ENCODE peak calls at places on chromosomes 6 and 20, in six cellular contexts. Q is transverse colon, X is suprapubic skin, T is upper lobe of left lung, S is stomach, K is sigmoid colon. J is an unnamed sample.

GRCh38 chr6:34154668-34155447 is 9.0 kb upstream of the GRM4 start:
- DNase-seq in X (peak; percentile 60), Q (peak; percentile 53), S (peak; percentile 57), K (peak; percentile 69), T (peak; percentile 31), J (no peak)

GRCh38 chr20:38617011-38617829 is 15.6 kb downstream of the ARHGAP40 start:
- DNase-seq in K (no peak), X (no peak), T (no peak), Q (no peak), S (no peak), J (no peak)

GRCh38 chr20:47681977-47682812 is 103.1 kb downstream of the SULF2 start:
- DNase-seq in X (no peak), T (peak; percentile 45), S (no peak), Q (no peak), K (peak; percentile 85), J (no peak)

GRCh38 chr6:42404494-42404893 is 47.2 kb downstream of the TRERF1 start:
- DNase-seq in Q (peak; percentile 69), K (no peak), S (peak; percentile 45), T (peak; percentile 53), X (no peak), J (no peak)

GRCh38 chr20:18361678-18362077 is 73.4 kb downstream of the ZNF133 start:
- DNase-seq in T (no peak), S (no peak), K (no peak), X (no peak), Q (no peak), J (no peak)

GRCh38 chr6:74927299-74927698 is 278.6 kb downstream of the COL12A1 start:
- DNase-seq in T (no peak), S (no peak), X (no peak), Q (no peak), K (no peak), J (no peak)

GRCh38 chr6:137044366-137045220 is at the start of gene IL20RA:
- DNase-seq in X (peak; percentile 65), T (peak; percentile 32), K (peak; percentile 69), S (peak; percentile 54), Q (peak; percentile 35), J (no peak)

GRCh38 chr6:4723383-4723782 is 52.8 kb upstream of the CDYL start:
- DNase-seq in X (no peak), T (no peak), K (no peak), S (no peak), Q (no peak), J (no peak)

GRCh38 chr6:107059606-107060005 is 31.6 kb downstream of the MTRES1 start:
- DNase-seq in T (no peak), K (no peak), S (no peak), Q (no peak), X (no peak), J (no peak)

GRCh38 chr20:62571667-62572344 is 70.5 kb upstream of the SLCO4A1 start:
- DNase-seq in T (no peak), Q (no peak), K (no peak), S (no peak), X (no peak), J (no peak)

GRCh38 chr6:166365221-166365620 is 17.5 kb downstream of the MPC1 start:
- DNase-seq in X (no peak), S (no peak), Q (no peak), T (no peak), K (no peak), J (no peak)

GRCh38 chr6:91166271-91166670 is 579.4 kb upstream of the MAP3K7 start:
- DNase-seq in T (no peak), X (no peak), Q (no peak), S (no peak), K (no peak), J (no peak)

DNA sequence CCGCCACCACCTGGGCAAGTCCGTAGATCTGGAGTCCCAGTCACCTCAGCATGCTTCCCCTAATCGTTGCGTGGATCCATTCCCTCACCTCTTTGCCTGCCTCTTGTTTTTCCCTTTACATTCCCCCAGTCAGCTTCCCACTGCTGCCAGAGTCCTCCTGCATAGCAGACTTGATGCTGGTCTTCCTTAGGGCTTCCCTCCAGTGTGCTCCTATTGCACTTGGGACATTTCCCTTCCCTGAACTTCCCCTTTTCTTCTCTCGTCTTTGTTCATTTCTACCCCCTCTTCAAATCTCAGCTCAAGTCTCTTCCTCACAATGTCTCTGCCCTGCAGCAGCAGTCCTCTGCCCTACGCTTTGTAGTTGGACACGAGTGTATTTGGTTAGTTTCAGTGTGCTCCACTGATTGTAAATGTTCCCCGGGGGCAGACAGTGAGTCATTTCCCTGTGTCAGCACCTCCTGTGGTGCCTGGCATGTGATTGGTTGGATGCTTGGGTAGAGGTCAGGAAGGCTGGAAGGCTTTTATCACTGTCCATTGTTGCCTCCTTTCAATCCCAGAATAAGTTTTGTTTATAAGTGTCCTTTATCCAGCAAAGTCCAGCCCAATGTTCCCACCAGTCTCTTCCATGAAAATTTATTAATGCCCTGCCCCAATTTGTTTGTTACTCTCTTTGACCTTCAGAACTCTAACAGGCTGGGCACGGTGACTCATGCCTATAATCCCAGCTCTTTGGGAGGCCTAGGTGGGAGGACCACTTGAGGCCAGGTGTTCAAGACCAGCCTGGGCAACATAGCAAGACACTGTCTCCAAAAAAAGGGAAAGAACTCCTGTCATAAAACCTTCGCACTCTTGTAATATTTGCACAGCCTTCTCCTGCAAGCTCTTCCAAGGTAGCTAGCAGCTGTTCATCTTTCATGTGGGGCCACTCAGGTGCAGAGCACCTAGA is 38.3 kb downstream of the FAM120B start:
- DNase-seq in S (no peak), K (no peak), Q (no peak), X (no peak), T (peak; percentile 56), J (no peak)
- TF ChIP-seq POLR2AphosphoS5 in S (no peak), K (no peak), Q (no peak), X (no peak), T (peak; percentile 67), J (peak; percentile 24)

DNA sequence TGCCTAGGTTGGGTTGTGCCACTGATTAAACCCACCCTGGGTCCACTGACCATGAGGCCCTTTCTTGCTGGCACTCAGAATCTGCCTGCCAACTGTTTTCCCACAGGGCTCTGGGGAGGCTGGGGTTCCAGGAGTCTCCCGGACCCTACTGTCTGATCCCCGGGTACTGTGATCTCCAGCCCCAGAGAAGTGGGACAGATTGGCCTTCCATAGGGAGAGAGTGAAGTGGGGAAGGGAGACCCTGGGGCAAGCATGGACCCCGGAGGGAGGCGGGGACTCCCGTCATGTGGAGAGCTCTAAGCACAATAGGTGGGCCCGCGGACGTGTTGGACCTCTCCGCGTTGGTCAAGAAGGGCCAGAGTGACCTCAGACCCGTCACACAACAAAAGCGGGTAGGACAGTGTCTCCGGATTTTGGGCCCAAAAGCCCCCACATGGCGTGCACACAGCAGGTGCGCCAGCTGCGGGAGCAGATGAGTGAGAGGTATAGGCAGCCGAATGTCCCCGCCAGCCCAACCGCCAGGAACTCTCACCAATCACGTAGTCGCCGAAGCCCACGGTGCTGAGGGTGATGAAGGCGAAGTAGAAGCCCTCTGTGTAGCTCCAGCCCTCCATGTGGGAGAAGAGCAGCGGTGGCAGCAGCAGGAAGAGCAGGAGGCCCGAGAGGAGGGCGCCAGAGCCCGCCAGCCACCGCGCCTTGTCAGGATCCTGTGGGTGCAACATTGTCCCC is 10.6 kb downstream of the KCNK17 start:
- DNase-seq in X (no peak), T (no peak), Q (no peak), S (no peak), K (no peak), J (no peak)
- TF ChIP-seq CTCF in X (no peak), T (no peak), Q (no peak), S (peak; percentile 18), K (no peak), J (no peak)

DNA sequence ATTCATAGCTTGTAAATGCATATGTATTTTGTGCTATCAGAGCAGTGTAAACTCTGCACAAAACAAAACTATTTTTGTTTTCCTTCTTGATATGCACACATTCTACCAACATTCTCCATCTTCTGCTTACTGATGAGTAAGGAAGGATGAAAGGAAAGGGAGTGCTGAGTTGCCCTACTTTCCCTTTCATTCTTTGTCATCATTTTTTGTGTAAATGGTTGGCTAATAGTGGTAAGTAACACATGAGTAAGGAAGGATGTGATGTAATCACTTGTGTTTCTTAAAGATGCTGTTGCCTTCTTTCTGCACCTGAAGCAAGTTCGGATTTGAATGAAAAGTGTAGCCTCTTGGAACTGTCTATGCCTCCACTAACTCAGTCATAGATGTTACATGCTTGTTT is 4.6 kb upstream of the REV3L start:
- DNase-seq in Q (no peak), X (no peak), S (no peak), T (no peak), K (no peak), J (no peak)
- TF ChIP-seq EP300 in Q (no peak), X (no peak), S (no peak), T (no peak), K (no peak), J (no peak)

DNA sequence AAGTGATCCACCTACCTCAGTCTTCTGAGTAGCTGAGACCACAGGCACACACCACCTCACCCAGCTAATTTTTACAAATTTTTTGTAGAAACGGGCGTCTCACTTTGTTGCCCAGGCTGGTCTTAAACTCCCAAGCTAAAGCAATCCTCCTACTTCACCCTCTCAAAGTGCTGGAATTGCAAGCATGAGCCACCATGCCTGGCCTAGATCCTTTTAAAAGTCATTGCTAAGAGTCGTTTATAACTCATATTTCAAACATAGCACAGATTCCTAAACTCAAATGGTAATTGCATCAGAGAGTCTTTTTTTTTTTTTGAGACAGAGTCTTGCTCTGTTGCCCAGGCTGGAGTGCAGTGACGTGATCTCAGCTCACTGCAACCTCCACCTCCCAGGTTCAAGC is 7.7 kb upstream of the SAMHD1 start:
- DNase-seq in K (no peak), X (no peak), T (no peak), S (no peak), Q (no peak), J (no peak)
- TF ChIP-seq POLR2AphosphoS5 in K (no peak), X (no peak), T (no peak), S (no peak), Q (no peak), J (no peak)

GRCh38 chr6:127547909-127548649 is 28.9 kb upstream of the C6orf58 start:
- DNase-seq in T (no peak), S (no peak), Q (no peak), X (no peak), K (no peak), J (no peak)

GRCh38 chr6:127550403-127550802 is 26.6 kb upstream of the C6orf58 start:
- DNase-seq in Q (no peak), T (no peak), K (no peak), X (no peak), S (no peak), J (no peak)

GRCh38 chr6:127547215-127547614 is 28.1 kb upstream of the MTCL3 start:
- DNase-seq in T (no peak), X (no peak), K (no peak), S (no peak), Q (no peak), J (no peak)
- TF ChIP-seq CTCF in T (no peak), X (no peak), K (no peak), S (no peak), Q (no peak), J (peak; percentile 25)

DNA sequence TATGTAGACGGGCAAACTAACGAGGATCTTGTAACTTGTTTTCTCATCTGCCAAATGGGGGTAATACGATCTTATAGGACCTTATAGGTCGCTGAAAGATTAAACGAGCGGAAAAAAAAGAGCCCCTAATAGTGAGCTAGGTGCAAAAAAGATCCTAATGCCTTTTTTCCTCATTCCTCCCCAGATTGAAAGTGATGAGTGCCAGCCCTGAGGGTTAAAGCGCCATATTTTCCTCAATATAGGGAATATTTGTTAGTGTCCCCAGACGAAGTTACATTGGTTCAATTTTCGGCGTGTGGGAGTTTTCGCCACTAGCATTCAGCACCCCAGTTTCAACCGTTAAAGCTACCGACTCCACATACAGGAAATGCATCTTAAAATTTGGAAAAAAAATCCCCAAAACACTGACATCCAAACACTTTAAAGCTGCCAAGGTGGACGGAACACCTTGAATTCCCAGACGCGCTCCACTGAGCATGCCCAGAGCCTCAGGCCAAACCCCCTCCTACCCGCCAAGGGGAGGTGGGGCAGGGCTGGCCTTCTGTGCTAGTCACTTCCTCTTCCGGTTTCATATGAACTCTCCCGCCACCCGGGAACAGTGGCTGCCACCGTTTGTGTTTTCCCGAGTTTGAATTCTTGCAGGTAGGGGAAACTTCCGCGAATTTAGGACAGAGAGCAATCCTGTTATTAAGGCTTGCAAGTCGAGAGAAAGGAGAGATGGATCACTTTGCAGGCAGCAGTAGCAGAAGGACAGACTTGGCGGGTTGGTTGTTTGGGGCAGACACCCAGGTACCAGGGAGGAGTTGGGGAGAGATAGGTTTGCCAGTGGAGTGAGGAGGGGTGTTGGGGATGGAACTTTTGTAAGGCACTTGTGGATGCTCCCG is at the start of gene PRIM2:
- DNase-seq in K (peak; percentile 94), T (peak; percentile 90), X (peak; percentile 87), S (peak; percentile 88), Q (peak; percentile 90), J (peak; percentile 94)
- TF ChIP-seq EP300 in K (no peak), T (no peak), X (no peak), S (no peak), Q (no peak), J (no peak)

J was measured in esophagus muscularis mucosa.